ENCODE peak calls at places on chromosome 1, in six cellular contexts. D, Z, V, I, F and R are unnamed samples.

GRCh38 chr1:172838681-172839313 is 179.9 kb downstream of the FASLG start:
- DNase-seq in V (no peak), F (no peak), D (no peak), Z (no peak), I (no peak), R (no peak)

GRCh38 chr1:232477728-232478127 is 152.2 kb downstream of the SIPA1L2 start:
- DNase-seq in F (no peak), Z (peak; percentile 87), I (peak; percentile 89), D (no peak), V (no peak), R (peak; percentile 96)

GRCh38 chr1:92960395-92961130 is 699 bp downstream of the DIPK1A start:
- DNase-seq in Z (peak; percentile 81), D (peak; percentile 91), V (peak; percentile 65), F (peak; percentile 73), I (peak; percentile 85), R (peak; percentile 64)

GRCh38 chr1:160018900-160019299 is 12.9 kb downstream of the PIGM start:
- DNase-seq in I (peak; percentile 34), F (no peak), V (no peak), Z (peak; percentile 42), D (no peak), R (no peak)

GRCh38 chr1:167737169-167737568 is 15.4 kb downstream of the MPZL1 start:
- DNase-seq in F (no peak), Z (no peak), D (no peak), I (no peak), V (no peak), R (no peak)

GRCh38 chr1:197178998-197179397 is 32.5 kb upstream of the ASPM start:
- DNase-seq in Z (no peak), V (no peak), F (no peak), I (peak; percentile 75), D (no peak), R (peak; percentile 46)

GRCh38 chr1:35539073-35539823 is 18.0 kb downstream of the KIAA0319L start:
- DNase-seq in D (peak; percentile 76), V (peak; percentile 40), Z (peak; percentile 11), F (no peak), I (no peak), R (no peak)

GRCh38 chr1:175902281-175902680 is 158.9 kb upstream of the TNR start:
- DNase-seq in F (no peak), D (no peak), V (no peak), I (no peak), Z (no peak), R (no peak)

GRCh38 chr1:26109229-26110164 is 2.1 kb upstream of the PDIK1L start:
- DNase-seq in V (no peak), F (no peak), Z (no peak), I (no peak), D (no peak), R (no peak)

GRCh38 chr1:208081972-208082371 is 162.2 kb downstream of the PLXNA2 start:
- DNase-seq in Z (no peak), F (no peak), I (no peak), V (no peak), D (no peak), R (no peak)

GRCh38 chr1:247294282-247294681 is 37.4 kb downstream of the ZNF496 start:
- DNase-seq in I (peak; percentile 60), Z (peak; percentile 65), D (no peak), F (no peak), V (no peak), R (peak; percentile 63)

GRCh38 chr1:3789421-3790300 is 6.6 kb downstream of the LRRC47 start:
- DNase-seq in Z (no peak), V (no peak), F (no peak), I (no peak), D (no peak), R (no peak)

GRCh38 chr1:6165027-6165426 is 15.1 kb downstream of the CHD5 start:
- DNase-seq in F (no peak), I (no peak), V (no peak), D (no peak), Z (no peak), R (no peak)

DNA sequence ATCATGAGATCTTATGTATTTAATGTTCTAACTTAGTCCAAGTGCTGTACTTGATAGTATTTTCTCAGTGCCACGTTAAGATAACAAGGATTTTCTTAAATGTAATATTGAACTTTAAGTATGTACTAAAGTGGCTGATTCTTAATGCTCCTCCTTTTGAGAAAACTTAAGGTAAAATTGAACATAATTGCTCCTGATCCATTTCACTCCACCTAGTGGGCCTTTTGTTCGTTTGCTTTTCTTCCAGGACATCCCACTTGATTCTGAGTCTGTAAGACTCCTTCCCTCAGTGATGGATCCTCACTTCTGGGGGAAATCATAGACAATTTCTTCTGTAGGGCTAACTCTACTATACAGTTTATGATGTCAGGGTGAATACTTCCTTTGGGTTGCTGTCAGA is 173.1 kb downstream of the LMO4 start:
- DNase-seq in Z (peak; percentile 10), F (no peak), V (no peak), I (peak; percentile 26), D (no peak), R (no peak)
- TF ChIP-seq CTCF in Z (no peak), F (no peak), V (no peak), I (no peak), D (no peak), R (peak; percentile 27)

DNA sequence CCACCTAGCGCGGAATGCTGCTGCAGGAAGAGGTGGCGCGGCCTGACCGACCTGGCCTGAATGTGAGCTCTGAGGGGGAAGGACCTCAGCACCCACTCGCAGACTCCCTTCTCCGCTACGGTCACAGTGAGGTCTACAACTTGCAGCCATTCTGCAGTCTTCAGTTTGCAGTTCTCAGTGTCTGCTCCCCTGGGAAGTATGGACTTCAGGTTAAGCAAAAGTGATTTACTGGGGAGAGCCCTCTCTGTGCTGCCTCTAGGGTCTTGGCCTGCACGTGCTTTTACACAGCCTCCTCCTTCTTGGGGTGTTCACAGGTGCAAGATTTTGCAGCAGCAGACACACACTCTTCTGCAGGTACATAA is 296.0 kb downstream of the OMA1 start:
- DNase-seq in F (no peak), I (no peak), V (no peak), Z (no peak), D (no peak), R (no peak)
- H3K4me3 ChIP-seq in F (no peak overlapping the region), I (no peak overlapping the region), V (no peak overlapping the region), Z (no peak overlapping the region), D (no peak overlapping the region), R (peak overlapping the region; percentile 47)

DNA sequence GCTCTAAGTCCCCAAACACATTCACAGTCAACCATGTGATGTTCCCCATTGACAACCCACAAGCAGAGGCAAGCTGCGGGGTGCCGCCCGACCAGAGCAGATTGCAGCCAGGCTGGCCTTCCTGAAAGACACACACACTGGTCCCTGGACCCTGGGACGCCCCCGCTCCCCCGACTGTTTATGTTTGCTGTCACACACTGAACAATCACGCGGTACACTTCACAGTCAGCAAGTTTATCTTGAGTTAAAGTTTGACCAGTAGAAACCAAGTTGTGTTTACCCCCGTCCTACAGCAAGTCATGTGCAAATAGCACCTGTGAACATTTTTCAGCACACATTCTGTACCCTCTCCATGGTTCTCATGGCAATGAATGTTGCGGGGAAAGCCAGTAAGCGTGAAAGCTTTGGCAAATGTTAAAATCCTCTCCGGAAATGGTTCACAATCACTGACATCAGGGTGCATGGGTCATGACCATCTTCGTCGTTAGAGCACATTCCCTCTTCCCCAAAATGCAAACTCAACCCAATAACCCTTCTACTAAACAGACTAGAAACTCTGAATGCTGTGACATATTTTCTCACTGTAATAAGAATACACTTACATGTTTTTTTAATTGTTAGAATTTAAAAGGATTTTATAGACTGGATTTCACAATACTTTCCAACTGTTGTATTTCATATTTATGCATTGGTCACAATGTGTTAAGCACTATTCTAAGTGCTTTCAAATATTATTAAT is 33.3 kb upstream of the IRF2BP2 start:
- DNase-seq in I (no peak), F (peak; percentile 84), Z (no peak), V (no peak), D (no peak), R (no peak)
- TF ChIP-seq CTCF in I (no peak), F (no peak), Z (no peak), V (no peak), D (no peak), R (no peak)

DNA sequence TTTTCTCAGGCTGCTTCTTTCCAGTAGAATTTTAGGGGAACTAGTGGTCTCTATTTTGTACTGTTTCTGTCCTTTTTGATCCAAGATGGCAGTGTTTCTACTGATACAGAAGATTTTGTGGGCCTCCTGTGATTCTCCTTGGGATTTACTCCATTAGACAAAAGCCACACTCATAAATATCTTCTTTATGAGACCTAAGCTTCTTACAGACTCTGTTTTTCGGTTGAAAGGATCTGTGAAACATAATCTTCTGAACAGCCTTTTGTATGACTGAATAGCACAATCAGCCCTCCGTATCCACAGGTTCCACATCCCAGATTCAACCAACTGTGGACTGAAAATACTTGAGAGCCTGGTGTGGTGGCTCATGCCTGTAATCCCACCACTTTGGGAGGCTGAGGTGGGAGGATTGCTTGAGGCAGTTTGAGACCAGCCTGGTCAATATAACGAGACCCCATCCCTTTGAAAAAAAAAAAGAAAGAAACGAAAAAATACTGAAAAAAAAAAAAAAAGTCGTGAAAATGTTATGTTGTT is 10.8 kb upstream of the PSMD4 start:
- DNase-seq in I (no peak), V (no peak), D (no peak), Z (no peak), F (no peak), R (no peak)
- H3K4me3 ChIP-seq in I (no peak overlapping the region), V (no peak overlapping the region), D (no peak overlapping the region), Z (no peak overlapping the region), F (no peak overlapping the region), R (no peak overlapping the region)

GRCh38 chr1:1956586-1957532 is 37.8 kb upstream of the TMEM52 start:
- DNase-seq in V (no peak), Z (no peak), I (no peak), F (no peak), D (no peak), R (no peak)

GRCh38 chr1:1956101-1956500 is 37.0 kb upstream of the TMEM52 start:
- DNase-seq in Z (no peak), I (no peak), V (no peak), F (no peak), D (no peak), R (no peak)

GRCh38 chr1:1955651-1956094 is 36.6 kb upstream of the TMEM52 start:
- DNase-seq in D (no peak), V (no peak), F (no peak), Z (no peak), I (no peak), R (no peak)

GRCh38 chr1:1954015-1954414 is 34.9 kb upstream of the TMEM52 start:
- DNase-seq in F (no peak), D (no peak), V (no peak), I (no peak), Z (no peak), R (no peak)

DNA sequence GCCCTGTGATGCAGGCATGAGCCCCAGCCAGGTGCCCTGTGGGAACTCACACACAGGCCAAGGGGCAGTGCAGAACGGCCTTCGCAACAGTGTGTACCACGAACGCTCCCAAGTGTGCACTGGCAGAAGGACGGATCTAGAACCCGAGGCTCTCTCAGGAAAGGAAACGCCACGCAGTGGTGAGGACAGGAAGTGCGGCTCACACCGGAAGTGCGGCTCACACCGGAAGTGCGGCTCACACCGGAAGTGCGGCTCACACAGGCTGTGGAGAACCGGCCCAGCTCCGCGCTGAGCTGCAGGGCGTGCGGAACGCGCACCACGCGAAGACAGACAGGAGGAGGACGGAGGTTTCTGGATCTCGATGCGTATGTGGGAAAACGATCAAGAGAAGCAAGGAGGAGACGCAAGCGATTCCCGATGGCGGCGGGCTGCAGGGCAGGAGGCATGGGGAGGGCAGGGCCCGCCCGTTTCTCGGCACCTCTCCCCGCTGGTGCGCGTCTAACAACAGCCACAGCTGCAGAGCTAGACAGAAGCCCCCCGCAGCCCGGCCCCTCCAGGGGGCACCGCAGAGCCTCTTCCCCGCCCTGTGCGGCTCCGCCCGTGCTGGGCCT is 35.9 kb upstream of the TMEM52 start:
- DNase-seq in Z (no peak), F (no peak), I (no peak), V (no peak), D (no peak), R (no peak)
- TF ChIP-seq CTCF in Z (peak; percentile 7), F (no peak), I (no peak), V (no peak), D (peak; percentile 34), R (no peak)